ENCODE peak calls at places on chromosome 15, in seven cellular contexts. P, D, R, B, N, L and U are unnamed samples.

GRCh38 chr15:58228708-58229107 is 90.5 kb downstream of the AQP9 start:
- DNase-seq in D (no peak), N (no peak), P (no peak), R (no peak), B (peak; percentile 69), L (no peak), U (peak; percentile 74)

GRCh38 chr15:46277994-46278885 is 643.4 kb downstream of the SQOR start:
- DNase-seq in B (no peak), D (no peak), P (no peak), L (no peak), N (no peak), R (no peak), U (peak; percentile 17)

GRCh38 chr15:80834402-80834801 is 55.2 kb downstream of the CEMIP start:
- DNase-seq in L (no peak), D (no peak), N (no peak), P (no peak), B (no peak), R (no peak), U (no peak)

GRCh38 chr15:52090193-52090592 is 22.4 kb downstream of the BCL2L10 start:
- DNase-seq in L (no peak), R (no peak), N (no peak), D (no peak), P (no peak), B (no peak), U (no peak)

GRCh38 chr15:62426387-62426956 is 261.4 kb upstream of the C2CD4B start:
- DNase-seq in R (peak; percentile 85), B (no peak), N (no peak), L (no peak), D (no peak), P (no peak), U (peak; percentile 85)

GRCh38 chr15:92942706-92943105 is 42.6 kb downstream of the CHD2 start:
- DNase-seq in P (no peak), D (no peak), L (no peak), N (no peak), R (no peak), B (no peak), U (no peak)

GRCh38 chr15:40310001-40310959 is 2.5 kb upstream of the PLCB2 start:
- DNase-seq in B (peak; percentile 82), P (peak; percentile 68), R (peak; percentile 67), L (peak; percentile 37), D (peak; percentile 40), N (no peak), U (peak; percentile 86)

GRCh38 chr15:65655026-65655425 is 33.3 kb downstream of the SLC24A1 start:
- DNase-seq in N (no peak), B (no peak), D (no peak), L (no peak), R (no peak), P (no peak), U (no peak)

GRCh38 chr15:38377547-38378161 is 76.3 kb upstream of the FAM98B start:
- DNase-seq in B (no peak), D (no peak), N (no peak), R (peak; percentile 45), P (no peak), L (no peak), U (no peak)

GRCh38 chr15:61173899-61174689 is 55.0 kb downstream of the RORA start:
- DNase-seq in P (no peak), B (no peak), N (no peak), D (no peak), R (no peak), L (no peak), U (no peak)

GRCh38 chr15:61172325-61172724 is 56.8 kb downstream of the RORA start:
- DNase-seq in D (no peak), R (no peak), N (no peak), B (no peak), L (no peak), P (no peak), U (no peak)

GRCh38 chr15:61169904-61170695 is 59.0 kb downstream of the RORA start:
- DNase-seq in P (no peak), N (no peak), L (no peak), R (peak; percentile 3), D (no peak), B (no peak), U (no peak)

GRCh38 chr15:61171190-61171589 is 57.9 kb downstream of the RORA start:
- DNase-seq in P (no peak), N (no peak), B (no peak), R (no peak), D (no peak), L (no peak), U (no peak)

DNA sequence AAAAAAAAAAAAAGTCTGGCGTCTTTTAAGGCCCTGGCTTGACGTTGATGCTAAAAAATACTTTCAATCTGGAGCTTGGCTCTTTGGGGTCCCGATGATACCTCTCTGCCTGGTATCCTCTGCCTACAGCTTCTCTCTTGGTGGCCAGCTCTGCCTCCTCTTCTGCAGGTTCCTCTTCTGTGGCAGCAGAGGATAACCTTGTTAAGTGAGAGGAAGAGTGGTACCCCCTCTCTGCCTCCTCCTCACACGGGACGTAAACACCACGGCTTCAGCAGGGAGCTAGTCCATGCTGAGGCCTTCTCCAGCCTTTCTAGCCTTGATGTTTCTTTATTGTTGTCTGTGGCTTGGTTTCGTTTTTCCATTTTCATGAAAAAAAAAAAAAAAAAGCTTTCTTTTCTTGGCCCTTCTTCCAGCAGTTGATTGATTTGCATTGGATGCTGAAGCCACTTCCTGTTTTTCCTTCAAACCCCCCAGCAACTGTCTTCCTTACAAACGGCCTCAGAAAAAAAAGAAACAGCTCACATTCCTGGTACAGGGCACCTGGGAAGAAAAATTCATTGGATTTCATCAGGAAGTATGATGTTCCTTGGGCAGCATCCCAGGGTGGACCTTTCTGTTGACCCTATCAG is 59.7 kb downstream of the RORA start:
- DNase-seq in D (no peak), N (no peak), P (no peak), B (no peak), R (no peak), L (no peak), U (no peak)
- H3K4me3 ChIP-seq in D (no peak overlapping the region), N (no peak overlapping the region), P (no peak overlapping the region), B (no peak overlapping the region), R (no peak overlapping the region), L (no peak overlapping the region), U (no peak overlapping the region)

DNA sequence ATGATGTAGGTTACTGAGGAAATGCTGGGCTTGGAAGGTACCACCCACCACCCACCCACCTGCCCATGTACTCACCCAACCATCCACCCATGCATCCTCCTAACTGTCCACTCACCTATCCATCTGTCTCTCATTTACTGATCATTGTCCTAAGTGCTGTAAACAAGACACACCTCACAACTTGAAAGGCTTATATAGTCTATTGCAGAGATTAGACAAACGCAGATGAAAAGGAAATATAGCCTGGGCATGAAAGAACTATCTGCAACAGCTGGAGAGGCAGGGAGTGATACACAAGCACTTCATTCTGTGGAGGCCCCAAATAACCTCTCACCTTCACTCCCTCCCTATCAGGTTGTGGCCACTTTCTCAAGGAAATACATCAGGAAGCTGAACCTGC is 54.0 kb downstream of the DAPK2 start:
- DNase-seq in P (no peak), B (no peak), N (no peak), R (no peak), L (no peak), D (no peak), U (no peak)
- H3K27me3 ChIP-seq in P (no peaks in the 10 kb centered on the region), B (no peaks in the 10 kb centered on the region), N (no peaks in the 10 kb centered on the region), R (peaks cover 2% of the 10 kb centered on the region), L (no peaks in the 10 kb centered on the region), D (no peaks in the 10 kb centered on the region), U (no peaks in the 10 kb centered on the region)

DNA sequence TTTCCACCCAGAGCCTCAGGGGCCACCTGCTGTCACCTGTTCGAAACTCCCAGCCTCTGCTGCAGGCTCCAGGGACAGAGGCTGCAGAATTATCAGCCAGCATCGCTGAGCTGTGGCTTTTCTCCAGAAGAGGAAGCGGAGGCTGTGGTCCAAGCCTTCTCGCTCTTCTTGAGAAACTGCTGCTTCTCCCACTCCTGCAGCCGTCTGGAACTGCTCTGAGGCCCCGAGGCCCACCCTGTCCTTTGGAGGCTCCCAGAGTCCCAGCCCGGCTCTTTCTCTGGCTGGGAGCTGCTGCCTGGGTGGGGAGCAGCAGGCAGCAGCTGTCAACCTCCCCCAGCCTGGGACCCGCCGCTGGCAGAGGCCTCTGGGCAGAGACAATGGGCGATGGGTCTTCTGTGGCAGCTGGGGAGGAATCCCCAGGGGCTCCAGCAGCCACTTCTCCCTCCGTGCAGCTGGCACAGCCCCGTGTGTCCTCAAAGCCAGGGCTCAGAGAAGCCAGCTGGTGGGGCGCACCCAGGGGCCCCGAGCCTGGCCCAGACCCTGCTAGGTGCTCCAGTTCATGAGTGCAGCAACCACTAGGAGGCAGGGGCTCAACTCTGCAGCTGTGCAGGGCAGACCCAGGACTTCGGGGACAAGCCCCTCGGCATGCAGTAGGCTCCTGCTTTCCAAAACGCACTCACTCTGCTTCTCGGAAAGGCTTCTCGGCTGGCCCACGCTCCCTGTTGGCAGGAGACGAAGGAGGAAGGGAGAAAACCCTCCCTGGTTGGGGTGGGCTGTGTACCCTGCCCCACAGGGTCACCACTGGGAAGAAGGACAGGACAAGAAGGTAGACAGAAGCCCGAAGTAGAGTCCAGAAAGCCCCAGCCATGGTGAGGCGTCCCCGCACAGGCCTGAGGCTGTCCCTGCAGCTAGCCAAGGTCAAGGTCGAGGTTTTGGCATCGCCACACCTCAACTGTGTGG is 49.9 kb upstream of the FURIN start:
- DNase-seq in R (peak; percentile 56), B (no peak), P (no peak), D (no peak), L (no peak), N (no peak), U (peak; percentile 93)
- H3K4me3 ChIP-seq in R (no peak overlapping the region), B (no peak overlapping the region), P (no peak overlapping the region), D (no peak overlapping the region), L (no peak overlapping the region), N (no peak overlapping the region), U (no peak overlapping the region)

GRCh38 chr15:45113380-45113990 is 487 bp downstream of the DUOX2 start:
- DNase-seq in P (no peak), L (no peak), R (peak; percentile 79), D (no peak), B (no peak), N (no peak), U (no peak)

GRCh38 chr15:45111390-45112142 is 2.4 kb downstream of the DUOX2 start:
- DNase-seq in N (no peak), L (no peak), R (peak; percentile 83), D (no peak), B (no peak), P (no peak), U (no peak)

GRCh38 chr15:45114076-45114750 is at the start of the genes DUOX2 and DUOXA2:
- DNase-seq in B (peak; percentile 40), P (no peak), N (no peak), D (no peak), L (no peak), R (peak; percentile 90), U (no peak)

GRCh38 chr15:45112143-45112591 is 1.8 kb downstream of the DUOX2 start:
- DNase-seq in L (no peak), R (peak; percentile 85), D (no peak), B (no peak), N (no peak), P (no peak), U (no peak)

DNA sequence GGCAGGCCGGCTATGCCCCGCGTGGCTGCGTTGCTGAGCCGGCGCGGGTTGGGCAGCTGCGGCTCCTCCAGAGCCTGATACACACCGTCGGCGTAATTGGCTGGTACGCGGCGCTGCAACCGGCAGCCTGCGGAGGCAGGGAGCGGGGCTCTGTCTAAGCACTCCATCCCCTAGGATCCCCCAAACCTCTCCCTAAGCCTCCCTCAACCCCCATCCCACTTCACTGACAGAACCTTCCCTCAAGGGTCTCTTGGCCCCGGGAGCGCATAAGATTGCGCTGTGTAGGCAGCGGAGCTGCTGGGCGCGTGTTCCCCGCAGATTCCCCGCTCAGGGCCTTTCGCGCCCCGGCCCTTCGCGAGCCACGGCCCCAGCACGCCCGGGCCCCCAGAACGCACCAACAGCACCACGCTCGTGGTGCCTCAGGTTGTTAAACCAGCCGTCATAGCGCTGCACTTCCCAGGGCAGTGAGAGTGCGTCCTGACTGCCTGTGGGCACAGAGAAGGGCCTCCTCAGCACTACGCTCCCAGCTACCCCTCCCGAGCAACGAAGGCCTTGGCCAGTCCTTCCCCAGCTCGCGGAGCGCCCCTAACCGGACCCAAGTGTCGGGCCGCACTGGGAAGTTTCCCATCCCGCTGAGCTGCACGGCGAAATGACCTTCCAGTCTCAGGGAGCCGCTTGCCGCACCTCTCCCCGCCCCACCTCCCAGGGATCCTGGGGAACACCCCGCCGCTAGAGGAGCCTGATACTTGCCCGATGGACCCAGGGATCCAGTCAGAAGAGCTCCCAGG is 1.2 kb downstream of the DUOX2 start:
- DNase-seq in L (no peak), P (no peak), D (no peak), N (no peak), B (peak; percentile 28), R (peak; percentile 83), U (no peak)
- H3K27me3 ChIP-seq in L (peaks cover 34% of the 10 kb centered on the region), P (no peaks in the 10 kb centered on the region), D (no peaks in the 10 kb centered on the region), N (peaks cover 95% of the 10 kb centered on the region), B (peaks cover 98% of the 10 kb centered on the region), R (peaks cover 91% of the 10 kb centered on the region), U (no peaks in the 10 kb centered on the region)